ENCODE peak calls at places on chromosomes 12 and 14, in nine cellular contexts. J is brain microvascular endothelial cell, E is upper lobe of right lung, B is cardiac muscle cell, F is right lobe of liver, N is thyroid gland, R is IMR-90, C is left ventricle myocardium inferior, H is tibial nerve. X is an unnamed sample.

GRCh38 chr14:101121399-101122113 is 218.0 kb upstream of the RTL1 start:
- DNase-seq in J (no peak), B (no peak), E (no peak), H (no peak), F (peak; percentile 19), R (no peak), N (no peak), C (no peak), X (peak; percentile 18)

GRCh38 chr12:121441555-121441954 is 41.6 kb downstream of the RNF34 start:
- DNase-seq in H (no peak), F (no peak), N (no peak), B (no peak), R (no peak), C (no peak), J (no peak), E (no peak), X (peak; percentile 57)

GRCh38 chr12:1882405-1882804 is 36.0 kb downstream of the CACNA2D4 start:
- DNase-seq in H (no peak), R (no peak), N (no peak), E (no peak), B (no peak), F (no peak), C (no peak), J (no peak), X (no peak)

GRCh38 chr12:113260127-113260526 is 38.9 kb downstream of the TPCN1 start:
- DNase-seq in E (no peak), J (no peak), C (no peak), H (no peak), F (no peak), R (no peak), N (no peak), B (no peak), X (no peak)

GRCh38 chr14:88985654-88986053 is 161.2 kb downstream of the TTC8 start:
- DNase-seq in F (no peak), B (peak; percentile 24), N (no peak), H (no peak), J (no peak), R (no peak), C (no peak), E (no peak), X (no peak)

GRCh38 chr12:27602516-27602915 is 78.5 kb downstream of the PPFIBP1 start:
- DNase-seq in C (no peak), E (no peak), B (no peak), H (no peak), N (no peak), R (peak; percentile 39), F (no peak), J (no peak), X (no peak)

GRCh38 chr14:75249251-75249957 is 29.2 kb upstream of the FOS start:
- DNase-seq in E (peak; percentile 45), B (peak; percentile 32), C (no peak), J (no peak), R (no peak), H (no peak), N (peak; percentile 51), F (peak; percentile 38), X (peak; percentile 59)

GRCh38 chr12:39062266-39062996 is 157.0 kb upstream of the CPNE8 start:
- DNase-seq in C (no peak), F (no peak), R (no peak), E (no peak), H (no peak), B (no peak), N (no peak), J (no peak), X (no peak)

GRCh38 chr14:105682956-105683570 is 156.7 kb downstream of the TMEM121 start:
- DNase-seq in R (no peak), F (no peak), J (no peak), E (no peak), C (no peak), H (no peak), B (no peak), N (no peak), X (no peak)

GRCh38 chr14:90742709-90743108 is 73.5 kb downstream of the TTC7B start:
- DNase-seq in C (peak; percentile 28), R (no peak), E (no peak), H (no peak), J (no peak), B (no peak), N (peak; percentile 43), F (no peak), X (no peak)

GRCh38 chr12:17661250-17661649 is 428.7 kb downstream of the RERGL start:
- DNase-seq in J (no peak), H (no peak), F (no peak), N (no peak), E (no peak), R (no peak), B (no peak), C (no peak), X (no peak)

GRCh38 chr14:38502241-38502640 is 246.3 kb upstream of the CLEC14A start:
- DNase-seq in J (no peak), C (no peak), R (peak; percentile 59), H (no peak), E (no peak), N (no peak), B (no peak), F (no peak), X (no peak)

GRCh38 chr12:109782322-109782695 is 50.9 kb downstream of the TRPV4 start:
- DNase-seq in C (no peak), J (no peak), N (no peak), R (no peak), B (no peak), F (no peak), E (no peak), H (no peak), X (no peak)

GRCh38 chr12:53201639-53202038 is 5.4 kb downstream of the ITGB7 start:
- DNase-seq in E (peak; percentile 15), J (no peak), C (no peak), F (no peak), N (no peak), B (no peak), H (no peak), R (no peak), X (no peak)

GRCh38 chr14:71553779-71554178 is 378.4 kb upstream of the RGS6 start:
- DNase-seq in J (no peak), R (no peak), B (no peak), N (no peak), F (no peak), C (no peak), E (no peak), H (no peak), X (no peak)

GRCh38 chr14:71556730-71557129 is 375.5 kb upstream of the RGS6 start:
- DNase-seq in R (no peak), C (no peak), H (no peak), N (no peak), J (no peak), F (no peak), B (no peak), E (no peak), X (no peak)

GRCh38 chr14:71554323-71554722 is 377.9 kb upstream of the RGS6 start:
- DNase-seq in N (no peak), E (no peak), R (no peak), J (no peak), C (no peak), F (no peak), B (no peak), H (no peak), X (no peak)

GRCh38 chr14:71554959-71555612 is 377.1 kb upstream of the RGS6 start:
- DNase-seq in R (no peak), N (no peak), C (no peak), J (no peak), H (no peak), B (no peak), E (no peak), F (no peak), X (no peak)

GRCh38 chr14:71555654-71556559 is 376.3 kb upstream of the RGS6 start:
- DNase-seq in E (no peak), J (no peak), N (no peak), F (no peak), C (no peak), R (peak; percentile 43), H (no peak), B (no peak), X (no peak)
- H3K4me3 ChIP-seq in E (no peak overlapping the region), J (no peak overlapping the region), N (no peak overlapping the region), F (no peak overlapping the region), C (no peak overlapping the region), R (no peak overlapping the region), H (no peak overlapping the region), B (no peak overlapping the region), X (no peak overlapping the region)

GRCh38 chr12:11876301-11876700 is 194.4 kb upstream of the BCL2L14 start:
- DNase-seq in C (no peak), J (no peak), B (no peak), H (no peak), E (no peak), N (no peak), F (no peak), R (no peak), X (no peak)
- TF ChIP-seq CTCF in C (no peak), J (no peak), B (no peak), H (no peak), E (no peak), N (no peak), F (no peak), R (no peak), X (no peak)

GRCh38 chr12:114403690-114404450 is 2.1 kb downstream of the TBX5 start:
- DNase-seq in R (peak; percentile 69), J (no peak), N (no peak), B (peak; percentile 85), C (peak; percentile 53), H (no peak), F (no peak), E (no peak), X (no peak)

GRCh38 chr12:114404451-114405198 is 1.3 kb downstream of the TBX5 start:
- DNase-seq in N (no peak), E (no peak), C (no peak), R (peak; percentile 39), B (no peak), F (no peak), H (no peak), J (no peak), X (no peak)

GRCh38 chr12:114406326-114407033 is 536 bp upstream of the TBX5 start:
- DNase-seq in J (no peak), F (no peak), B (peak; percentile 77), N (no peak), E (no peak), H (no peak), C (no peak), R (peak; percentile 78), X (no peak)

GRCh38 chr12:114405449-114406271 is at the start of gene TBX5:
- DNase-seq in N (no peak), B (peak; percentile 77), F (no peak), R (peak; percentile 93), H (no peak), C (no peak), E (no peak), J (no peak), X (no peak)

GRCh38 chr12:114405199-114405448 is 820 bp downstream of the TBX5 start:
- DNase-seq in N (no peak), F (no peak), B (no peak), J (no peak), E (no peak), H (no peak), R (no peak), C (no peak), X (no peak)
- H3K27me3 ChIP-seq in N (peaks cover 67% of the 10 kb centered on the region), F (peaks cover 28% of the 10 kb centered on the region), B (peaks cover 73% of the 10 kb centered on the region), J (peaks cover 87% of the 10 kb centered on the region), E (peaks cover 94% of the 10 kb centered on the region), H (peaks cover 100% of the 10 kb centered on the region), R (no peaks in the 10 kb centered on the region), C (peaks cover 97% of the 10 kb centered on the region), X (peaks cover 98% of the 10 kb centered on the region)

DNA sequence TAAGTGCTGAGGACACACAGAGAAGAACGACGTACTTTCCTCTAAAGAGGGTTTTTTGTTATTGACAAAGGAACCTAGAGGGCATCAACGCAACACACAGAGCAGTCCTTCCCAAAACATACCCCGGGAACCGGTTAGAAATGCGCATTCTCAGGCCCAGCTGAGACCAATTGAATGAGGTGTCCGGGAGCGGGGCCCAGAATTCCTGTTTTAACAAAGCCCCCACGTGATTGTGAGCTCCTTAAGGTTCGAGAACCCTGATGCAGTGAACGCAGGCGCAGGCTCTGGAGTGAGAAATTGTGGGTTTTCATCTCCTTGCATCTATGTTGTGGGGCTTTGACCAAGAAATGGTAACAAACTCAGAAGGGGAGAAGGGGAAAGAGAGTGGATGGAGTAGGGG is 51.0 kb upstream of the TBX3 start:
- DNase-seq in E (no peak), C (no peak), H (no peak), B (no peak), R (no peak), N (no peak), F (no peak), J (no peak), X (no peak)
- H3K4me3 ChIP-seq in E (no peak overlapping the region), C (no peak overlapping the region), H (no peak overlapping the region), B (no peak overlapping the region), R (no peak overlapping the region), N (no peak overlapping the region), F (no peak overlapping the region), J (no peak overlapping the region), X (no peak overlapping the region)